ENCODE peak calls at places on chromosomes 11 and 22, in seven cellular contexts. F is neuronal stem cell, V is suprapubic skin, M is lung, W is right atrium auricular region, K is SJCRH30, Z is esophagus squamous epithelium. Q is an unnamed sample.

GRCh38 chr11:63826471-63827190 is 12.3 kb upstream of the MARK2 start:
- DNase-seq in K (no peak), F (no peak), W (no peak), V (no peak), Z (no peak), M (no peak), Q (no peak)

GRCh38 chr11:79520086-79520485 is 79.3 kb upstream of the TENM4 start:
- DNase-seq in F (no peak), K (no peak), V (no peak), W (no peak), Z (no peak), M (no peak), Q (no peak)

GRCh38 chr11:57379732-57380131 is 1.2 kb downstream of the PRG3 start:
- DNase-seq in Z (no peak), F (peak), K (peak), W (no peak), M (no peak), V (no peak), Q (no peak)

GRCh38 chr11:110422306-110422924 is 7.3 kb upstream of the FDX1 start:
- DNase-seq in W (no peak), F (no peak), M (no peak), Z (no peak), V (no peak), K (no peak), Q (no peak)

GRCh38 chr11:123183391-123184099 is 11.5 kb downstream of the CLMP start:
- DNase-seq in V (no peak), Z (no peak), W (no peak), F (no peak), M (no peak), K (no peak), Q (no peak)

GRCh38 chr22:17583151-17583550 is 19.9 kb downstream of the SLC25A18 start:
- DNase-seq in K (no peak), M (no peak), V (no peak), F (no peak), Z (no peak), W (no peak), Q (peak)

GRCh38 chr22:44797181-44797720 is 44.9 kb downstream of the ARHGAP8 start:
- DNase-seq in Z (no peak), M (no peak), V (no peak), F (no peak), K (peak), W (no peak), Q (no peak)

GRCh38 chr11:47523491-47524199 is 29.3 kb downstream of the CELF1 start:
- DNase-seq in W (peak), K (peak), M (no peak), F (no peak), Z (no peak), V (no peak), Q (no peak)

GRCh38 chr11:33987975-33988580 is 63.5 kb upstream of the CAPRIN1 start:
- DNase-seq in V (peak), W (peak), M (peak), K (peak), F (peak), Z (no peak), Q (peak)

GRCh38 chr11:23280088-23280487 is 419.8 kb upstream of the CCDC179 start:
- DNase-seq in F (no peak), V (no peak), K (no peak), Z (no peak), W (no peak), M (no peak), Q (no peak)

GRCh38 chr11:128204898-128205297 is 382.5 kb downstream of the ETS1 start:
- DNase-seq in W (no peak), F (no peak), Z (no peak), K (no peak), M (no peak), V (no peak), Q (no peak)

GRCh38 chr11:128207861-128208321 is 379.5 kb downstream of the ETS1 start:
- DNase-seq in W (no peak), K (no peak), V (no peak), Z (no peak), F (no peak), M (no peak), Q (no peak)

GRCh38 chr11:128206476-128206875 is 380.9 kb downstream of the ETS1 start:
- DNase-seq in F (no peak), V (no peak), M (no peak), Z (no peak), W (no peak), K (no peak), Q (no peak)

GRCh38 chr11:128208329-128209220 is 378.8 kb downstream of the ETS1 start:
- DNase-seq in F (no peak), V (no peak), K (peak), W (no peak), M (peak), Z (no peak), Q (no peak)

GRCh38 chr11:128205796-128206195 is 381.6 kb downstream of the ETS1 start:
- DNase-seq in Z (no peak), V (no peak), F (no peak), M (no peak), K (no peak), W (no peak), Q (no peak)
- H3K4me3 ChIP-seq in Z (no peak), V (no peak), F (no peak), M (no peak), K (no peak), W (no peak), Q (no peak)

DNA sequence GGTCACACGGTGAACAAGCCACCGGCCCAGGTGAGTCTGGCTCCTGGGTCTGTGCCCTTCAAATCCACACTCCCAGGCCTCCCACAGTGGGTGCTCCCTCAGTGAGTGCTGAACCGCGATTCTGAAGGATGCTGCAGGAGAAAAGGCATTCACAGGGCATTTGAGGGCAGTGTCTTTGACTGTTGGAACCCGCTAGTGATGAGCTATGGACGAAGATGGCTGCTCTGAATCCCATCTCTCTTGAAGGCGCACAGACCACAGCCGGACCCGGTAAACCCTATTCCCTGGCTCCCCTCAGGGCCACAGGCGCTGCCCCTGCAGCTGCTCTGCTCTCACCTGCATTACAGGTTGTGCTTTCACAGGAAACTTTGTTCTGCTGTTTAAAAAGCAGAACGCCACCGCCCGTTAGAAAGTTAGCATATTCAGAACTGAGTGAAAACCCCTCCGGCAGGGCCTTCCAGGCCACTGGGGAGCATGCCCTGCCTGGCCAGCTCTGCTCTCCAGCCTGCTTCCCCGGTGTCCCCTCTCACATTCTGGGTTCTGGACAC is 3.2 kb downstream of the LRRC32 start:
- DNase-seq in W (no peak), Z (no peak), V (peak), M (no peak), F (no peak), K (no peak), Q (no peak)
- H3K27ac ChIP-seq in W (peak), Z (peak), V (no peak), M (no peak), F (no peak), K (no peak), Q (no peak)

GRCh38 chr11:69637601-69637955 is 3.4 kb upstream of the CCND1 start:
- DNase-seq in F (no peak), W (no peak), V (no peak), Z (no peak), K (no peak), M (no peak), Q (no peak)
- H3K4me3 ChIP-seq in F (no peak), W (peak), V (peak), Z (peak), K (no peak), M (no peak), Q (no peak)

DNA sequence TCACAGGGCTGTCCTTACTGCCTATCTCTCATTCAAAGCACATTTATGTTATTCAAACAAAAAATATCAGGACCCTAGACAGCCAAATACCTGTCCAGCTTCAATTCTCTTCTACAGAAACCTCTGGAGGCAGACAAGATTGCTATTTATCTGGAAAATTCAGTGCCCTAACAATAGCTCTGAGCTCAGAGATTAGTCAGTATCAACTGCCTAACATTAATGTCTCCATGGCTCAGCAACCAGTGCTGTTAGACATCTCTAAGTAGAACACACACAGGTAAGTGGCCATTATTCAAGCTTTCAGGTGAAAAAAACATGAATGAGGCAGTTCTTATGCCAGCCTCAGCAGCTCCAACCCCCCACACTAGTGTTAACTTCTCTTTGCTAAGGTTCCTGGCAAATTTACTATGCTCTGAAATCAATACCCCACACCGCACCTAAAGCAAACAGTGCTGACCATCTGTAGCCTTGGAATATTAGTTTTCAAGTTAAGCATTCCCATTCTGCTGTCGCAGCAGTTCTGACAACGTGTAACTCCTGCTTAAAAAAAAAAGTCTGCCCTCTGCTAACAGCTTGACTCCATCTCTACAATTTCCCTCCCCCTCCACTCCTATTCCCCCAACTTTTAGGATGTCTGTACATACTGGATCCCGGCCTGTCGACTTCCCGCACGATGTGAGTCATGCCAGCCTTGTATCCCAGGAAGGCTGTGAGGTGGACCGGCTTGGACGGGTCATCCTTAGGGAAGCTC is 1.5 kb downstream of the RPL3 start:
- DNase-seq in W (no peak), F (no peak), K (no peak), V (no peak), Z (no peak), M (no peak), Q (no peak)
- H3K27ac ChIP-seq in W (peak), F (no peak), K (peak), V (peak), Z (peak), M (peak), Q (no peak)

GRCh38 chr22:46534177-46534776 is 3.1 kb downstream of the CELSR1 start:
- DNase-seq in F (no peak), W (no peak), Z (no peak), M (no peak), K (no peak), V (no peak), Q (no peak)
- H3K4me3 ChIP-seq in F (no peak), W (no peak), Z (no peak), M (no peak), K (no peak), V (no peak), Q (no peak)

GRCh38 chr11:118843518-118843917 is 40.2 kb upstream of the CXCR5 start:
- DNase-seq in F (no peak), W (no peak), V (no peak), K (no peak), Z (no peak), M (no peak), Q (no peak)

GRCh38 chr11:118846181-118846946 is 37.3 kb upstream of the CXCR5 start:
- DNase-seq in W (no peak), K (no peak), V (no peak), Z (no peak), F (no peak), M (no peak), Q (no peak)

GRCh38 chr11:118841469-118842222 is 42.0 kb upstream of the CXCR5 start:
- DNase-seq in Z (no peak), F (no peak), K (no peak), V (no peak), W (no peak), M (no peak), Q (no peak)

GRCh38 chr11:118842369-118842768 is 41.3 kb upstream of the CXCR5 start:
- DNase-seq in Z (no peak), W (no peak), F (no peak), M (no peak), K (no peak), V (no peak), Q (no peak)

DNA sequence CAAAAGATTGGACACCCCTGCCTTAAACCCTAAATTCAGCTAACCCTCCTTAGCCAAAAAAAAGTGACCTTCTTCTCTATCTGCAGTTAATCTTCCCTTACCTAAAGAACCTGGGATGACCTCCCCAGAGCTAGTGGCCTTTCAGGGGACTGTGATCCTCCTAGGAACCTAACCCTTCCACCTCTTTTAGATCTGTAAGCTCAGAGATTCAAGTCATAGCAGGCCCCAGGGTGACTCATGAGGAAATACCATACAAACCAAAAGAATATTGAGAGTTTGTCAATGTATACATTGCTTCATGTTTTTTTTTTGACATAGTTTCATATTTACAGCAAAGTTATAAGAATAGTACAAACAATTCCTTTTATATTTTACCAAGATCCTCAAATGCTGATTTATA is 38.3 kb upstream of the CXCR5 start:
- DNase-seq in V (no peak), K (no peak), F (no peak), M (no peak), W (no peak), Z (no peak), Q (no peak)
- H3K27ac ChIP-seq in V (no peak), K (no peak), F (no peak), M (no peak), W (no peak), Z (no peak), Q (no peak)

DNA sequence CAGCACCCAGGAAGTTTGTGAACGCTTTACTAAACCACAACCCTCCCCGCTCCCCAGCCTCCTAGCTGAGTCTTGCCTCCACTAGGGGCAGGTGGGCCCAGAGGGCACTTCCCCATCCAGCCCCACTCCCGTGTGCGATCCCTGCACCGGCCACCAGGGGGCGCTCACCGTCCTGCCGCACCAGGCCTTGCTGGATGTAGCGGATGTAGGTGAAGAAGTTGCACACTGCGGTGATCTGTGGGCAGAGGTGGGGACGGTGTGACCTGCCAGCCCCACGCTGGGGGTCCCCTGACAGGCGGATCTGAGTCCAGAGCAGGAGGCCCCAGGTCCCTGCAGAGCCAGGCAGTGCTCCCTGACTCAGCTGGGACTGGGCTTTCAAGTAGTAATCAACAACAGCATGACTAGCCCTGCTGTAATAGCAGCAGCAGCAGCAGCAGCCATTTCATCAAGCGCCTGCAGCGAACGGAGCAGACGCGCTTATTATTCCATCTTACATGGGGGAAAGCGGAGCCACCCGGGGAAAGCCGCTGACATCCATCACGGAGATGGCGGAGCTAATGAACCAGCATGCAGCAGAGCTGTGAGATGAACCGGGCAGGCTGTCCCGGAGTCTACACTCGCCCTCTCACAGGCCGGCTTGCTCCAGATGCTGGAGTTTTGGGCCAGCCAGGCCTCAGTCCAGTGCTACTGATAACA is 7.9 kb upstream of the FADS3 start:
- DNase-seq in F (peak), Z (peak), K (peak), V (peak), M (peak), W (peak), Q (peak)
- H3K4me3 ChIP-seq in F (no peak), Z (no peak), K (no peak), V (no peak), M (no peak), W (no peak), Q (no peak)